ENCODE peak calls at places on chromosome 19, in six cellular contexts. One of them, this sample, is unnamed.

GRCh38 chr19:32977269-32977668 is 5.2 kb downstream of the FAAP24 start:
- DNase-seq in H1: no peak
- DNase-seq in GM12878: no peak
- DNase-seq in GM12891: no peak
- DNase-seq in K562: no peak
- DNase-seq in HepG2: no peak
- DNase-seq in this sample: no peak

GRCh38 chr19:47483200-47483599 is 819 bp downstream of the KPTN start:
- DNase-seq in H1: no peak
- DNase-seq in GM12878: no peak
- DNase-seq in GM12891: no peak
- DNase-seq in K562: no peak
- DNase-seq in HepG2: no peak
- DNase-seq in this sample: no peak

GRCh38 chr19:33461256-33462111 is 60.1 kb downstream of the PEPD start:
- DNase-seq in H1: no peak
- DNase-seq in GM12878: no peak
- DNase-seq in GM12891: no peak
- DNase-seq in K562: no peak
- DNase-seq in HepG2: no peak
- DNase-seq in this sample: no peak

GRCh38 chr19:20453424-20453938 is 112.1 kb downstream of the ZNF737 start:
- DNase-seq in H1: peak
- DNase-seq in GM12878: no peak
- DNase-seq in GM12891: no peak
- DNase-seq in K562: no peak
- DNase-seq in HepG2: no peak
- DNase-seq in this sample: no peak

GRCh38 chr19:12913871-12914690 is 5.0 kb downstream of the SYCE2 start:
- DNase-seq in H1: no peak
- DNase-seq in GM12878: no peak
- DNase-seq in GM12891: peak
- DNase-seq in K562: no peak
- DNase-seq in HepG2: peak
- DNase-seq in this sample: no peak

GRCh38 chr19:35040826-35041547 is 534 bp upstream of the HPN start:
- DNase-seq in H1: peak
- DNase-seq in GM12878: no peak
- DNase-seq in GM12891: no peak
- DNase-seq in K562: peak
- DNase-seq in HepG2: peak
- DNase-seq in this sample: no peak

GRCh38 chr19:49133621-49134454 is 14.5 kb downstream of the PPFIA3 start:
- DNase-seq in H1: peak
- DNase-seq in GM12878: no peak
- DNase-seq in GM12891: no peak
- DNase-seq in K562: peak
- DNase-seq in HepG2: no peak
- DNase-seq in this sample: no peak

GRCh38 chr19:925087-925911 is 536 bp upstream of the ARID3A start:
- DNase-seq in H1: peak
- DNase-seq in GM12878: no peak
- DNase-seq in GM12891: no peak
- DNase-seq in K562: peak
- DNase-seq in HepG2: peak
- DNase-seq in this sample: peak

GRCh38 chr19:8088752-8089663 is 36.4 kb downstream of the CCL25 start:
- DNase-seq in H1: no peak
- DNase-seq in GM12878: no peak
- DNase-seq in GM12891: no peak
- DNase-seq in K562: no peak
- DNase-seq in HepG2: no peak
- DNase-seq in this sample: no peak

GRCh38 chr19:48359123-48359522 is 4.6 kb downstream of the TMEM143 start:
- DNase-seq in H1: no peak
- DNase-seq in GM12878: no peak
- DNase-seq in GM12891: no peak
- DNase-seq in K562: no peak
- DNase-seq in HepG2: no peak
- DNase-seq in this sample: no peak

GRCh38 chr19:46791944-46792343 is 3.5 kb upstream of the SLC1A5 start:
- DNase-seq in H1: no peak
- DNase-seq in GM12878: no peak
- DNase-seq in GM12891: no peak
- DNase-seq in K562: no peak
- DNase-seq in HepG2: no peak
- DNase-seq in this sample: no peak

GRCh38 chr19:56837492-56837891 is 3.0 kb downstream of the PEG3 start:
- DNase-seq in H1: no peak
- DNase-seq in GM12878: no peak
- DNase-seq in GM12891: no peak
- DNase-seq in K562: no peak
- DNase-seq in HepG2: peak
- DNase-seq in this sample: no peak

GRCh38 chr19:15399234-15399515 is 19.6 kb upstream of the AKAP8 start:
- DNase-seq in H1: no peak
- DNase-seq in GM12878: no peak
- DNase-seq in GM12891: no peak
- DNase-seq in K562: no peak
- DNase-seq in HepG2: no peak
- DNase-seq in this sample: no peak

GRCh38 chr19:15398501-15399233 is 19.1 kb upstream of the AKAP8 start:
- DNase-seq in H1: no peak
- DNase-seq in GM12878: no peak
- DNase-seq in GM12891: no peak
- DNase-seq in K562: no peak
- DNase-seq in HepG2: no peak
- DNase-seq in this sample: no peak

GRCh38 chr19:15397782-15398181 is 18.2 kb upstream of the AKAP8 start:
- DNase-seq in H1: no peak
- DNase-seq in GM12878: no peak
- DNase-seq in GM12891: no peak
- DNase-seq in K562: no peak
- DNase-seq in HepG2: no peak
- DNase-seq in this sample: no peak

GRCh38 chr19:15396436-15396835 is 16.8 kb upstream of the AKAP8 start:
- DNase-seq in H1: no peak
- DNase-seq in GM12878: no peak
- DNase-seq in GM12891: no peak
- DNase-seq in K562: no peak
- DNase-seq in HepG2: no peak
- DNase-seq in this sample: no peak

GRCh38 chr19:15397236-15397635 is 17.6 kb upstream of the AKAP8 start:
- DNase-seq in H1: no peak
- DNase-seq in GM12878: no peak
- DNase-seq in GM12891: no peak
- DNase-seq in K562: no peak
- DNase-seq in HepG2: no peak
- DNase-seq in this sample: no peak
- TF ChIP-seq POLR2AphosphoS5 in H1: no peak
- TF ChIP-seq POLR2AphosphoS5 in GM12878: no peak
- TF ChIP-seq POLR2AphosphoS5 in GM12891: no peak
- TF ChIP-seq POLR2AphosphoS5 in K562: no peak
- TF ChIP-seq POLR2AphosphoS5 in HepG2: no peak
- TF ChIP-seq POLR2AphosphoS5 in this sample: no peak

GRCh38 chr19:29714953-29715694 is at the start of gene C19orf12:
- DNase-seq in H1: peak
- DNase-seq in GM12878: no peak
- DNase-seq in GM12891: peak
- DNase-seq in K562: peak
- DNase-seq in HepG2: peak
- DNase-seq in this sample: peak
- TF ChIP-seq TAF1 in H1: no peak
- TF ChIP-seq TAF1 in GM12878: peak
- TF ChIP-seq TAF1 in GM12891: no peak
- TF ChIP-seq TAF1 in K562: peak
- TF ChIP-seq TAF1 in HepG2: peak
- TF ChIP-seq TAF1 in this sample: peak

DNA sequence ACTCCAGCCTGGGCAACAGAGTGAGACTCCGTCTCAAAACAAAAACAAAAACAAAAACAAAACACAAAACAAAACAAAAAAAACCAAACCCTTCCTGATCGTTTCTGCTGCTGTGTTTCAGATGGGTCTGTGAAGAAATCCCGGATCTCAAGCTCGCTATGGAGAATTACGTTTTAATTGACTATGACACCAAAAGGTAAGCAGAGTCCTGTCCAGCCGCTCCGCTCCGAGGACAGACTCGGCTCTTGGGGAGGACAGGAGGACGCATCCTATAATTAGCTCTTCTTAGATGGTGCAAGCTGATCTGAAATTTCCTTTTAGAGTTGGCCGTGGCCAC is 22.0 kb downstream of the DOT1L start:
- DNase-seq in H1: no peak
- DNase-seq in GM12878: no peak
- DNase-seq in GM12891: no peak
- DNase-seq in K562: no peak
- DNase-seq in HepG2: no peak
- DNase-seq in this sample: no peak
- TF ChIP-seq POLR2A in H1: no peak
- TF ChIP-seq POLR2A in GM12878: no peak
- TF ChIP-seq POLR2A in GM12891: no peak
- TF ChIP-seq POLR2A in K562: no peak
- TF ChIP-seq POLR2A in HepG2: no peak
- TF ChIP-seq POLR2A in this sample: no peak

GRCh38 chr19:10430505-10431253 is 10.3 kb downstream of the PDE4A start:
- DNase-seq in H1: peak
- DNase-seq in GM12878: no peak
- DNase-seq in GM12891: no peak
- DNase-seq in K562: peak
- DNase-seq in HepG2: no peak
- DNase-seq in this sample: no peak

GRCh38 chr19:10433131-10433536 is 12.8 kb downstream of the PDE4A start:
- DNase-seq in H1: no peak
- DNase-seq in GM12878: no peak
- DNase-seq in GM12891: no peak
- DNase-seq in K562: no peak
- DNase-seq in HepG2: no peak
- DNase-seq in this sample: no peak

GRCh38 chr19:10431254-10431942 is 11.1 kb downstream of the PDE4A start:
- DNase-seq in H1: peak
- DNase-seq in GM12878: peak
- DNase-seq in GM12891: no peak
- DNase-seq in K562: peak
- DNase-seq in HepG2: no peak
- DNase-seq in this sample: no peak

GRCh38 chr19:10432736-10433130 is 12.4 kb downstream of the PDE4A start:
- DNase-seq in H1: no peak
- DNase-seq in GM12878: no peak
- DNase-seq in GM12891: no peak
- DNase-seq in K562: no peak
- DNase-seq in HepG2: no peak
- DNase-seq in this sample: no peak

GRCh38 chr19:10431943-10432735 is 11.8 kb downstream of the PDE4A start:
- DNase-seq in H1: peak
- DNase-seq in GM12878: no peak
- DNase-seq in GM12891: no peak
- DNase-seq in K562: peak
- DNase-seq in HepG2: no peak
- DNase-seq in this sample: no peak
- TF ChIP-seq POLR2AphosphoS5 in H1: no peak
- TF ChIP-seq POLR2AphosphoS5 in GM12878: no peak
- TF ChIP-seq POLR2AphosphoS5 in GM12891: no peak
- TF ChIP-seq POLR2AphosphoS5 in K562: peak
- TF ChIP-seq POLR2AphosphoS5 in HepG2: no peak
- TF ChIP-seq POLR2AphosphoS5 in this sample: no peak